ENCODE peak calls at places on chromosomes 4 and X, in eight cellular contexts. K, M, H, W, J, C, T and O are unnamed samples.

GRCh38 chr4:75598390-75598789 is 31.9 kb downstream of the CDKL2 start:
- DNase-seq in H (no peak), J (no peak), M (no peak), W (no peak), C (peak), T (no peak), K (no peak), O (peak)

GRCh38 chr4:176259330-176260090 is 9.5 kb downstream of the ASB5 start:
- DNase-seq in K (peak), M (no peak), C (peak), T (no peak), W (no peak), H (peak), J (no peak), O (peak)

GRCh38 chrX:34918856-34919255 is 23.7 kb upstream of the FAM47B start:
- DNase-seq in W (peak), M (no peak), T (no peak), C (peak), K (peak), J (no peak), H (peak), O (peak)

GRCh38 chr4:73770917-73771316 is 30.5 kb downstream of the CXCL8 start:
- DNase-seq in T (no peak), W (no peak), K (no peak), H (no peak), J (no peak), M (no peak), C (no peak), O (no peak)

GRCh38 chr4:82493721-82494425 is 63.5 kb downstream of the ENOPH1 start:
- DNase-seq in K (no peak), T (no peak), J (no peak), H (no peak), M (no peak), W (no peak), C (no peak), O (peak)

GRCh38 chr4:167602157-167602556 is 367.9 kb upstream of the SPOCK3 start:
- DNase-seq in H (no peak), J (no peak), T (no peak), C (no peak), W (no peak), M (no peak), K (no peak), O (no peak)

GRCh38 chr4:80197132-80197573 is at the start of gene PRDM8:
- DNase-seq in T (no peak), K (no peak), W (no peak), J (no peak), M (no peak), C (no peak), H (no peak), O (peak)

GRCh38 chr4:124118061-124118460 is 594.5 kb downstream of the ANKRD50 start:
- DNase-seq in C (no peak), J (no peak), M (no peak), W (no peak), K (no peak), H (no peak), T (no peak), O (no peak)

GRCh38 chrX:113514906-113515305 is 674.3 kb upstream of the AMOT start:
- DNase-seq in H (no peak), J (no peak), W (no peak), M (no peak), K (peak), C (no peak), T (no peak), O (no peak)

GRCh38 chr4:13529130-13529919 is 15.0 kb downstream of the NKX3-2 start:
- DNase-seq in H (no peak), W (no peak), J (no peak), T (peak), K (no peak), C (no peak), M (no peak), O (no peak)

GRCh38 chrX:17692709-17693346 is 44.5 kb upstream of the SCML1 start:
- DNase-seq in K (no peak), T (no peak), C (peak), H (peak), J (no peak), M (no peak), W (no peak), O (peak)

GRCh38 chrX:1686642-1687041 is 71.8 kb downstream of the ASMT start:
- DNase-seq in M (no peak), C (no peak), T (no peak), K (no peak), J (no peak), H (no peak), W (no peak), O (peak)

GRCh38 chr4:119038465-119038864 is 97.2 kb upstream of the MYOZ2 start:
- DNase-seq in C (peak), W (no peak), T (no peak), K (no peak), M (no peak), H (no peak), J (no peak), O (peak)

GRCh38 chr4:48904101-48904500 is 2.5 kb downstream of the OCIAD2 start:
- DNase-seq in J (no peak), W (no peak), K (no peak), T (no peak), M (no peak), C (no peak), H (no peak), O (no peak)

GRCh38 chr4:48907706-48908477 is 1.3 kb upstream of the OCIAD2 start:
- DNase-seq in T (no peak), C (no peak), W (no peak), J (no peak), H (no peak), M (no peak), K (no peak), O (no peak)

GRCh38 chr4:48904541-48905142 is 1.9 kb downstream of the OCIAD2 start:
- DNase-seq in C (no peak), K (no peak), M (no peak), T (no peak), H (no peak), W (no peak), J (no peak), O (no peak)

GRCh38 chr4:48906283-48907173 is at the start of gene OCIAD2:
- DNase-seq in J (peak), K (peak), T (peak), M (peak), H (no peak), C (peak), W (peak), O (no peak)

GRCh38 chr4:48905363-48906015 is 1.1 kb downstream of the OCIAD2 start:
- DNase-seq in M (no peak), K (peak), W (no peak), C (peak), J (no peak), T (no peak), H (no peak), O (no peak)
- TF ChIP-seq CTCF in M (no peak), K (no peak), W (peak), C (peak), J (no peak), T (no peak), H (no peak), O (peak)

DNA sequence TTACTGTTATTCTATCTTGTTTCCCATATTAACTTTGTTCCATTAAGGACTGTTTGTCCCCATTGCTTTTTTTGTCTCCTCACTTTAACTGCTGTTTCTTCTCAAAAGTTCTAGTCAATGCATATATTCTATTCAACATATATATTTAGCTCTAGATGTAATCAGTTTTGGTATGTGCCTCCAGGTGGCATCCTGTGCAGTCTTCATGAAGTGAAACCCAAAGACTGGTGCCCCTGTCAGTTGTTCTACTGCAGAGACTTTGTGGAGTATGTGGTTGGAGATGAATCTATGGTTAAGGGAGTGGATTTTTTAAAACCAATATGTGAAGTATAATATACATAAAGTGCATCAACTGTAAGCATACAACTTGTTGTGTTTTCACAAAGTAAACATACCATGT is 57.0 kb downstream of the VAMP7 start:
- DNase-seq in K (no peak), W (no peak), C (no peak), J (no peak), M (no peak), T (no peak), H (no peak), O (no peak)
- TF ChIP-seq CTCF in K (no peak), W (no peak), C (no peak), J (no peak), M (no peak), T (no peak), H (no peak), O (no peak)

GRCh38 chrX:11336201-11336600 is 43.0 kb downstream of the AMELX start:
- DNase-seq in K (no peak), H (no peak), T (no peak), W (no peak), C (no peak), J (no peak), M (no peak), O (no peak)
- TF ChIP-seq CTCF in K (no peak), H (no peak), T (no peak), W (no peak), C (no peak), J (no peak), M (no peak), O (no peak)

GRCh38 chr4:1691737-1692373 is 7.7 kb upstream of the FAM53A start:
- DNase-seq in C (no peak), J (no peak), K (no peak), M (no peak), H (no peak), T (no peak), W (no peak), O (no peak)

GRCh38 chr4:1686440-1687036 is 2.4 kb upstream of the FAM53A start:
- DNase-seq in W (no peak), J (no peak), T (no peak), K (no peak), C (no peak), M (no peak), H (no peak), O (no peak)

GRCh38 chr4:1693131-1693896 is 9.2 kb upstream of the FAM53A start:
- DNase-seq in T (peak), H (peak), C (peak), M (peak), K (peak), J (peak), W (peak), O (peak)

GRCh38 chr4:1685604-1686150 is 1.6 kb upstream of the FAM53A start:
- DNase-seq in H (no peak), T (no peak), M (no peak), W (no peak), C (no peak), K (no peak), J (no peak), O (no peak)

DNA sequence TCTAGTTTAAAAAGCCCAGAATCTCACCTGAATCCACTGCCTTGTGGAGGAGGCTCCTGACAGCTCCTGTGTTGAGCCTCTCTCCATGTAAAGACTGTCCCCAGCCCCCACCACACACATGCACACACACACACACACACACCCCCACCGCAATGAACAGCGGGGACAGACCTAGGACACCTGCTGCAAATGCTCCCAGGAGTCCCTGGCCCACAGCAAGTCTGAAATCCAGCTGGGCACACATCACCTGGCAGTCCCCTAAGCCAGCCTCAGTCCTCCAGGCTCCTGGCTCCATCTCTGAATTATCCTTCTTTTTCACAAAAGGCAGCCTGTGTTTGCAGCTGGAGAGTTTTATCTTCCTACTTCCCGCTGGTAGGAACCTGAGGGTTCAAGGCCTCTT is 6.6 kb upstream of the FAM53A start:
- DNase-seq in J (no peak), H (no peak), T (no peak), W (no peak), M (no peak), K (no peak), C (no peak), O (no peak)
- TF ChIP-seq CTCF in J (no peak), H (no peak), T (no peak), W (no peak), M (no peak), K (no peak), C (no peak), O (no peak)

DNA sequence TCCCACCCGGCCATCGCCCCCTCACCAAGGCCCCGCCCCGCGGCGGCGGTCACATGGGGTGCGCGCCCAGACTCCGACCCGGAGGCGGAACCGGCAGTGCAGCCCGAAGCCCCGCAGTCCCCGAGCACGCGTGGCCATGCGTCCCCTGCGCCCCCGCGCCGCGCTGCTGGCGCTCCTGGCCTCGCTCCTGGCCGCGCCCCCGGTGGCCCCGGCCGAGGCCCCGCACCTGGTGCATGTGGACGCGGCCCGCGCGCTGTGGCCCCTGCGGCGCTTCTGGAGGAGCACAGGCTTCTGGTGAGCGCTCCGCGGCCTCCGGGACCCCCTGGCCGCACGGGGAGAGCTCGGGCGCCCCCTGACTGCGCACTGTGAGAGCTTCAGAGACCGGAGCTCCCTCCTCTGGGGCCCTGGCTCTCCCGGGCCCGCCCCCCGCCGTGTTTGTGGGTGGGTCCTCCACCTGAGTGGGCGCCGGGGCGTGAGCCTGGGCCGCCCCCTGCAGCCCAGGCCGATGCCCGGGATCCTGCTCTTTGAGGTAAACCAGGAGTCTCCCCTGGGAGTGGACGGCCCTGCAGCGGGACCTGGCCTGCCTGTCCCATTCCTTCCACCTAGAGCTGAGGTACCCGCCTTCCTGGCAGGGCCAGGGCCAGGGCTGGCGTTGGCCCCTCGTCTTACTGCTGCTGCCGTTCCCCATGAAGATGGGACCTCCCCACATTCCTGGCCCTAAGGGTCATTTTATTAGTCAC is at the start of gene IDUA:
- DNase-seq in J (peak), C (peak), W (peak), T (peak), M (peak), K (peak), H (no peak), O (peak)
- TF ChIP-seq CTCF in J (no peak), C (peak), W (peak), T (peak), M (peak), K (peak), H (peak), O (peak)

GRCh38 chrX:154979671-154980070 is 42.9 kb downstream of the F8 start:
- DNase-seq in M (no peak), J (no peak), T (no peak), W (no peak), K (no peak), H (no peak), C (no peak), O (no peak)

GRCh38 chrX:154981116-154981411 is 41.5 kb downstream of the F8 start:
- DNase-seq in H (no peak), M (no peak), W (no peak), C (no peak), J (no peak), T (no peak), K (no peak), O (no peak)

GRCh38 chrX:154980330-154981115 is 42.0 kb downstream of the F8 start:
- DNase-seq in C (peak), K (peak), H (peak), J (peak), T (peak), M (peak), W (peak), O (peak)
- TF ChIP-seq CTCF in C (peak), K (peak), H (peak), J (no peak), T (peak), M (peak), W (peak), O (peak)

GRCh38 chr4:113847710-113848109 is 86.2 kb upstream of the CAMK2D start:
- DNase-seq in C (no peak), K (no peak), M (no peak), W (no peak), H (no peak), J (no peak), T (no peak), O (no peak)

GRCh38 chr4:113845138-113845537 is 83.6 kb upstream of the CAMK2D start:
- DNase-seq in K (no peak), H (no peak), J (no peak), W (no peak), T (no peak), C (peak), M (no peak), O (no peak)

GRCh38 chr4:113849771-113850170 is 88.2 kb upstream of the CAMK2D start:
- DNase-seq in W (no peak), J (no peak), H (no peak), C (peak), M (peak), T (no peak), K (no peak), O (no peak)

GRCh38 chr4:113844369-113844768 is 82.8 kb upstream of the CAMK2D start:
- DNase-seq in J (no peak), M (no peak), H (no peak), T (no peak), K (no peak), C (no peak), W (no peak), O (no peak)

DNA sequence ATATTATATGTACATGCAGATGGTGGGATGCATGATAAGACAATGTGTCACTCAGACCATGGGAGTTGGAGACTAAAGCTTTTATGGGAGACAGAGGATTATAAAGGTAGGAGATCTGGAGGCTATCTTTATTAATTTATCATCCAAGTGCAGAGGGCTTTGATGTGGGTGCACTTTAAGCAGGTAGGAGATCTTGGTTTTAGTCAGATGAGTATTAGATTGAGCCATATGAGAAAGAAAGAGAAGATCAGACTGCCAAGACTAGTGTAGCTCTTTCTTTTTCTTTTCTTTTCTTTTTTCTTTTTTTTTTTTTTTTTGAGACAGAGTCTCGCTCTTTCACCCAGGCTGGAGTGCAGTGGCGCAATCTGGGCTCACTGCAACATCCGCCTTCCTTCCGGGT is 84.9 kb upstream of the CAMK2D start:
- DNase-seq in H (no peak), M (no peak), T (no peak), C (no peak), J (no peak), W (no peak), K (no peak), O (no peak)
- TF ChIP-seq CTCF in H (no peak), M (no peak), T (no peak), C (no peak), J (no peak), W (no peak), K (no peak), O (no peak)